ENCODE peak calls at places on chromosomes 4 and X, in seven cellular contexts. One of them, this sample, is unnamed.

GRCh38 chrX:105972690-105973386 is 65.7 kb downstream of the SERPINA7 start:
- DNase-seq in heart left ventricle: no peak
- DNase-seq in H7: no peak
- DNase-seq in Kasumi-1: no peak
- DNase-seq in Calu3: no peak
- DNase-seq in cerebellum: no peak
- DNase-seq in nephron progenitor cell: no peak
- DNase-seq in this sample: no peak

GRCh38 chr4:140059159-140059558 is 94.8 kb downstream of the MAML3 start:
- DNase-seq in heart left ventricle: no peak
- DNase-seq in H7: no peak
- DNase-seq in Kasumi-1: no peak
- DNase-seq in Calu3: no peak
- DNase-seq in cerebellum: no peak
- DNase-seq in nephron progenitor cell: no peak
- DNase-seq in this sample: no peak

GRCh38 chrX:68238568-68238967 is 194.7 kb downstream of the OPHN1 start:
- DNase-seq in heart left ventricle: no peak
- DNase-seq in H7: peak
- DNase-seq in Kasumi-1: peak
- DNase-seq in Calu3: peak
- DNase-seq in cerebellum: no peak
- DNase-seq in nephron progenitor cell: no peak
- DNase-seq in this sample: no peak

GRCh38 chr4:1417522-1418390 is 11.5 kb upstream of the NKX1-1 start:
- DNase-seq in heart left ventricle: no peak
- DNase-seq in H7: peak
- DNase-seq in Kasumi-1: no peak
- DNase-seq in Calu3: no peak
- DNase-seq in cerebellum: no peak
- DNase-seq in nephron progenitor cell: no peak
- DNase-seq in this sample: peak

GRCh38 chrX:41759817-41760216 is 35.8 kb downstream of the GPR82 start:
- DNase-seq in heart left ventricle: no peak
- DNase-seq in H7: peak
- DNase-seq in Kasumi-1: peak
- DNase-seq in Calu3: no peak
- DNase-seq in cerebellum: no peak
- DNase-seq in nephron progenitor cell: no peak
- DNase-seq in this sample: no peak

GRCh38 chr4:69116645-69117321 is 20.5 kb downstream of the UGT2B7 start:
- DNase-seq in heart left ventricle: no peak
- DNase-seq in H7: no peak
- DNase-seq in Kasumi-1: no peak
- DNase-seq in Calu3: no peak
- DNase-seq in cerebellum: no peak
- DNase-seq in nephron progenitor cell: no peak
- DNase-seq in this sample: no peak

GRCh38 chrX:120753413-120754251 is 122.0 kb downstream of the CT47B1 start:
- DNase-seq in heart left ventricle: no peak
- DNase-seq in H7: no peak
- DNase-seq in Kasumi-1: no peak
- DNase-seq in Calu3: no peak
- DNase-seq in cerebellum: no peak
- DNase-seq in nephron progenitor cell: no peak
- DNase-seq in this sample: no peak

GRCh38 chr4:187174749-187175148 is 451.1 kb upstream of the FAT1 start:
- DNase-seq in heart left ventricle: no peak
- DNase-seq in H7: no peak
- DNase-seq in Kasumi-1: no peak
- DNase-seq in Calu3: no peak
- DNase-seq in cerebellum: no peak
- DNase-seq in nephron progenitor cell: no peak
- DNase-seq in this sample: no peak

GRCh38 chr4:2817136-2817535 is 24.3 kb downstream of the SH3BP2 start:
- DNase-seq in heart left ventricle: peak
- DNase-seq in H7: no peak
- DNase-seq in Kasumi-1: no peak
- DNase-seq in Calu3: no peak
- DNase-seq in cerebellum: no peak
- DNase-seq in nephron progenitor cell: no peak
- DNase-seq in this sample: no peak

GRCh38 chrX:66633541-66633940 is 5.3 kb downstream of the EDA2R start:
- DNase-seq in heart left ventricle: no peak
- DNase-seq in H7: no peak
- DNase-seq in Kasumi-1: no peak
- DNase-seq in Calu3: no peak
- DNase-seq in cerebellum: no peak
- DNase-seq in nephron progenitor cell: no peak
- DNase-seq in this sample: no peak

GRCh38 chrX:19912-20571 is 261.1 kb upstream of the PLCXD1 start:
- DNase-seq in heart left ventricle: no peak
- DNase-seq in H7: no peak
- DNase-seq in Kasumi-1: no peak
- DNase-seq in Calu3: peak
- DNase-seq in cerebellum: no peak
- DNase-seq in nephron progenitor cell: peak
- DNase-seq in this sample: no peak

GRCh38 chr4:82560853-82561744 is 689 bp downstream of the TMEM150C start:
- DNase-seq in heart left ventricle: peak
- DNase-seq in H7: no peak
- DNase-seq in Kasumi-1: no peak
- DNase-seq in Calu3: peak
- DNase-seq in cerebellum: peak
- DNase-seq in nephron progenitor cell: no peak
- DNase-seq in this sample: no peak

GRCh38 chr4:153651041-153651960 is 32.8 kb upstream of the TLR2 start:
- DNase-seq in heart left ventricle: peak
- DNase-seq in H7: no peak
- DNase-seq in Kasumi-1: peak
- DNase-seq in Calu3: no peak
- DNase-seq in cerebellum: peak
- DNase-seq in nephron progenitor cell: no peak
- DNase-seq in this sample: no peak

GRCh38 chrX:115428011-115428410 is 133.0 kb upstream of the PLS3 start:
- DNase-seq in heart left ventricle: no peak
- DNase-seq in H7: peak
- DNase-seq in Kasumi-1: no peak
- DNase-seq in Calu3: no peak
- DNase-seq in cerebellum: no peak
- DNase-seq in nephron progenitor cell: no peak
- DNase-seq in this sample: no peak